ENCODE peak calls at places on chromosomes 11 and 22, in nine cellular contexts. W, Q, N, Y, U, E, I, T and L are unnamed samples.

GRCh38 chr22:35134637-35135036 is 68.7 kb downstream of the ISX start:
- DNase-seq in E (no peak), Y (no peak), Q (peak; percentile 86), T (peak; percentile 29), I (no peak), N (no peak), W (peak; percentile 67), U (no peak), L (no peak)

GRCh38 chr11:64524534-64525042 is 66.4 kb upstream of the SLC22A12 start:
- DNase-seq in Y (no peak), I (no peak), N (no peak), U (no peak), Q (no peak), T (no peak), W (no peak), E (no peak), L (no peak)

GRCh38 chr11:1674879-1675235 is 22.1 kb upstream of the KRTAP5-6 start:
- DNase-seq in N (no peak), T (no peak), Q (no peak), E (peak; percentile 11), I (no peak), Y (no peak), W (no peak), U (no peak), L (no peak)

GRCh38 chr11:76209956-76210885 is 3.9 kb upstream of the WNT11 start:
- DNase-seq in E (no peak), N (no peak), Q (peak; percentile 38), T (peak; percentile 70), U (peak; percentile 85), I (peak; percentile 63), W (peak; percentile 76), Y (no peak), L (no peak)

GRCh38 chr22:49439373-49439772 is 388.3 kb downstream of the BRD1 start:
- DNase-seq in Q (peak; percentile 21), I (no peak), W (peak; percentile 54), Y (no peak), N (no peak), U (no peak), T (no peak), E (no peak), L (no peak)

GRCh38 chr11:129960216-129961214 is 42.1 kb downstream of the PRDM10 start:
- DNase-seq in N (no peak), U (no peak), Q (no peak), I (peak; percentile 89), Y (peak; percentile 72), E (no peak), W (no peak), T (no peak), L (peak; percentile 78)

GRCh38 chr22:38240734-38241252 is 32.0 kb downstream of the TMEM184B start:
- DNase-seq in T (no peak), U (no peak), W (peak; percentile 93), N (no peak), Q (peak; percentile 95), E (no peak), Y (peak; percentile 56), I (peak; percentile 95), L (peak; percentile 46)

GRCh38 chr11:489610-490185 is 17.3 kb downstream of the RNH1 start:
- DNase-seq in E (no peak), I (no peak), N (no peak), Y (no peak), T (no peak), U (no peak), W (no peak), Q (no peak), L (no peak)

GRCh38 chr22:44085743-44086741 is 61.9 kb downstream of the PARVB start:
- DNase-seq in I (peak; percentile 64), W (peak; percentile 71), E (peak; percentile 83), Q (peak; percentile 66), T (peak; percentile 85), N (peak; percentile 36), U (peak; percentile 90), Y (no peak), L (peak; percentile 15)

GRCh38 chr11:72642815-72643511 is 31.3 kb downstream of the PDE2A start:
- DNase-seq in T (peak; percentile 51), I (peak; percentile 34), W (peak; percentile 92), N (peak; percentile 45), U (peak; percentile 83), E (peak; percentile 83), Y (no peak), Q (peak; percentile 73), L (no peak)

DNA sequence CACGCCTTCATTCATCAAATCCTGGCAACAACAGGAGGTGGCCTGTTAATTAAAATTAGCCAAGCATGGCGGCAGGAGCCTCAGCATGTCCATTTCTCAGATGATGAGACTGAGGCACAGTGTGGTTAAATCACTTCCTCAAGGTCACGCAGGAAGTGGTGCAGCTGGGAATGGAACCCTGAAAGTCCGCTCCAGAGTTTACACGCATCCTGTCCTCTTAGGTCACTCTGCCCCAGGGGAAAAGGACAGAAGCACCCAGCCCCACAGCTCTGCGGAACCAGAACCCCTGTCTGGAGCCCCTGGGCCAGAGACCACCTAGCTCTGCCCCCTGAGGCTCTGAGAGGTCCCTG is 19.6 kb downstream of the RPL3 start:
- DNase-seq in E (no peak), T (no peak), N (no peak), W (peak; percentile 65), Q (peak; percentile 77), I (no peak), Y (no peak), U (no peak), L (no peak)
- H3K4me3 ChIP-seq in E (no peak overlapping the region), T (no peak overlapping the region), N (no peak overlapping the region), W (no peak overlapping the region), Q (no peak overlapping the region), I (no peak overlapping the region), Y (no peak overlapping the region), U (peak overlapping the region; percentile 10), L (no peak overlapping the region)

GRCh38 chr11:10735532-10736465 is 15.2 kb upstream of the CTR9 start:
- DNase-seq in N (peak; percentile 93), Y (peak; percentile 96), T (peak; percentile 97), I (peak; percentile 96), U (peak; percentile 98), Q (peak; percentile 97), E (peak; percentile 95), W (peak; percentile 98), L (peak; percentile 92)
- H3K4me3 ChIP-seq in N (no peak overlapping the region), Y (peak overlapping the region; percentile 43), T (no peak overlapping the region), I (peak overlapping the region; percentile 25), U (peak overlapping the region; percentile 32), Q (no peak overlapping the region), E (peak overlapping the region; percentile 39), W (no peak overlapping the region), L (peak overlapping the region; percentile 20)

GRCh38 chr11:119317592-119318239 is 786 bp upstream of the MCAM start:
- DNase-seq in E (no peak), Q (no peak), I (no peak), N (no peak), Y (no peak), T (no peak), W (no peak), U (no peak), L (no peak)

GRCh38 chr11:119320593-119321524 is 3.9 kb upstream of the MCAM start:
- DNase-seq in Y (no peak), T (no peak), E (peak; percentile 79), W (peak; percentile 87), Q (peak; percentile 86), I (peak; percentile 67), N (peak; percentile 39), U (peak; percentile 92), L (no peak)

GRCh38 chr11:119318240-119319135 is 1.6 kb upstream of the MCAM start:
- DNase-seq in I (peak; percentile 61), T (no peak), E (peak; percentile 65), U (peak; percentile 87), W (peak; percentile 88), Y (no peak), N (no peak), Q (peak; percentile 97), L (no peak)

GRCh38 chr11:119319136-119319701 is 2.3 kb upstream of the MCAM start:
- DNase-seq in Q (no peak), T (no peak), E (no peak), W (no peak), Y (no peak), U (no peak), I (no peak), N (peak; percentile 26), L (no peak)

DNA sequence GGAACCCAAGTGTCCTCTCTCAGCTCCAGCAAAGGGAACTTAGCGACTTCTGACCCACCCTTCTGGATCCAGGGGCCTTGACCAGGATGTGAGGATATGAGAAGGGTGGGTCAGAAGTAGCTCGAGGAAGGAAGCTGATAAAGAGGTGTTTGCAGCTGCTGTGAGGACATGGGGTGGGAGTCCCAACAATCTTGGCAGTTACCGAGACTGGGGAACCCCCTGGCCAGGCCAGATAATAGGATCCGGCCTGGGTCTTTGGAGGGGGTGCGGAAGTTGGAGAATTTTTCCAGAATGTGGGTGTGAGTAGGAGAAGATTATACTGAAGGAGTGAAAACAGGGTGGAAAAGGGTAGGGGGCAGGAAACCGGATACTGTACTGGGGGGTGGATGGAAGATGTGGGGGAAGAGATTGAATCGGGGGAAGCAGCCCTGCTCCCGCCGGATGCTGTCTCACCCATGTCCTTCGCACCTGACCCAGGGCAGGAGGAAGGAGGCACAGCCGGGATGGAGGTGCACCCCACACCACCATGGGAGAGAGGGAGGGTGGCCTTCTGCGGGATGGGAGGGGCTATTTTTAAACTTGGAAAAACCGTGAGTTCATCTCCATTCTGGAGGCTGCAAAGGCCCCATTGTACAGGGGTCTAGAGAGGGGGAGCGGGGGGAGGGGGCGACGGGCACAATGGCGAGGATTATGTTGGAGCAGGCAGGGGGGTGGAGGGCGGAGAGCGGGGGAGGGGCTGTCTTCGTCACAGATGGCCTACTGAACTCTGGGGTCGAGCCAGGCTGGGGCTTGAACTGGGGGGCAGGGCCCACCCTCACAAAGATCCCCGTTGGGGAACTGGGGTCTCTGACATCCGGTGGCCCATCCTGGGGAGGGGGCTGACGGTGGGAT is 3.0 kb upstream of the MCAM start:
- DNase-seq in N (peak; percentile 27), W (peak; percentile 81), E (no peak), U (peak; percentile 71), I (no peak), T (no peak), Y (no peak), Q (peak; percentile 51), L (no peak)
- H3K4me3 ChIP-seq in N (no peak overlapping the region), W (no peak overlapping the region), E (peak overlapping the region; percentile 69), U (peak overlapping the region; percentile 51), I (no peak overlapping the region), T (no peak overlapping the region), Y (no peak overlapping the region), Q (no peak overlapping the region), L (no peak overlapping the region)

GRCh38 chr11:94932503-94932902 is 40.9 kb downstream of the CWC15 start:
- DNase-seq in N (no peak), W (no peak), Q (no peak), T (no peak), Y (no peak), U (no peak), E (no peak), I (no peak), L (no peak)

GRCh38 chr11:94938399-94939055 is 34.8 kb downstream of the CWC15 start:
- DNase-seq in I (peak; percentile 97), U (peak; percentile 90), W (no peak), Y (no peak), Q (no peak), T (peak; percentile 55), E (no peak), N (no peak), L (no peak)

GRCh38 chr11:94934362-94934761 is 39.0 kb downstream of the CWC15 start:
- DNase-seq in Q (peak; percentile 67), T (no peak), Y (no peak), W (peak; percentile 66), N (no peak), E (no peak), I (peak; percentile 78), U (no peak), L (peak; percentile 61)

GRCh38 chr11:94934836-94935235 is 38.5 kb downstream of the CWC15 start:
- DNase-seq in T (no peak), E (no peak), W (no peak), U (no peak), Q (no peak), Y (no peak), I (no peak), N (no peak), L (no peak)

GRCh38 chr11:94933225-94934130 is 39.9 kb downstream of the CWC15 start:
- DNase-seq in U (peak; percentile 79), N (no peak), W (no peak), Y (peak; percentile 92), T (no peak), Q (no peak), E (no peak), I (peak; percentile 96), L (peak; percentile 99)
- H3K4me3 ChIP-seq in U (no peak overlapping the region), N (no peak overlapping the region), W (no peak overlapping the region), Y (no peak overlapping the region), T (no peak overlapping the region), Q (no peak overlapping the region), E (no peak overlapping the region), I (no peak overlapping the region), L (no peak overlapping the region)